ENCODE peak calls at places on chromosome 6, in ten cellular contexts. One of them, this sample, is unnamed.

GRCh38 chr6:32818867-32819266 is 2.1 kb upstream of the HLA-DOB start:
- DNase-seq in activated CD8-positive, alpha-beta memory T cell treated with anti-CD3 and anti-CD28 coated beads, Interleukin-2, amount 50 U/mL, for 4 hours: no peak
- DNase-seq in CD4-positive, CD25-positive, alpha-beta regulatory T cell: no peak
- DNase-seq in NCI-H460: no peak
- DNase-seq in NT2/D1: no peak
- DNase-seq in GM13977: no peak
- DNase-seq in T-helper 9 cell: no peak
- DNase-seq in AG04449: no peak
- DNase-seq in T-helper 1 cell: no peak
- DNase-seq in retina: no peak
- DNase-seq in this sample: no peak

GRCh38 chr6:31304683-31305082 is 32.8 kb upstream of the HLA-C start:
- DNase-seq in activated CD8-positive, alpha-beta memory T cell treated with anti-CD3 and anti-CD28 coated beads, Interleukin-2, amount 50 U/mL, for 4 hours: no peak
- DNase-seq in CD4-positive, CD25-positive, alpha-beta regulatory T cell: no peak
- DNase-seq in NCI-H460: no peak
- DNase-seq in NT2/D1: no peak
- DNase-seq in GM13977: no peak
- DNase-seq in T-helper 9 cell: no peak
- DNase-seq in AG04449: no peak
- DNase-seq in T-helper 1 cell: no peak
- DNase-seq in retina: no peak
- DNase-seq in this sample: no peak

GRCh38 chr6:33578588-33579011 is 1.5 kb downstream of the BAK1 start:
- DNase-seq in activated CD8-positive, alpha-beta memory T cell treated with anti-CD3 and anti-CD28 coated beads, Interleukin-2, amount 50 U/mL, for 4 hours: no peak
- DNase-seq in CD4-positive, CD25-positive, alpha-beta regulatory T cell: peak
- DNase-seq in NCI-H460: no peak
- DNase-seq in NT2/D1: no peak
- DNase-seq in GM13977: no peak
- DNase-seq in T-helper 9 cell: peak
- DNase-seq in AG04449: no peak
- DNase-seq in T-helper 1 cell: peak
- DNase-seq in retina: no peak
- DNase-seq in this sample: no peak

GRCh38 chr6:108165714-108166663 is at the start of gene NR2E1:
- DNase-seq in activated CD8-positive, alpha-beta memory T cell treated with anti-CD3 and anti-CD28 coated beads, Interleukin-2, amount 50 U/mL, for 4 hours: no peak
- DNase-seq in CD4-positive, CD25-positive, alpha-beta regulatory T cell: no peak
- DNase-seq in NCI-H460: no peak
- DNase-seq in NT2/D1: no peak
- DNase-seq in GM13977: no peak
- DNase-seq in T-helper 9 cell: no peak
- DNase-seq in AG04449: no peak
- DNase-seq in T-helper 1 cell: no peak
- DNase-seq in retina: peak
- DNase-seq in this sample: no peak

GRCh38 chr6:75788894-75789293 is 39.9 kb downstream of the MYO6 start:
- DNase-seq in activated CD8-positive, alpha-beta memory T cell treated with anti-CD3 and anti-CD28 coated beads, Interleukin-2, amount 50 U/mL, for 4 hours: no peak
- DNase-seq in CD4-positive, CD25-positive, alpha-beta regulatory T cell: no peak
- DNase-seq in NCI-H460: no peak
- DNase-seq in NT2/D1: no peak
- DNase-seq in GM13977: no peak
- DNase-seq in T-helper 9 cell: no peak
- DNase-seq in AG04449: no peak
- DNase-seq in T-helper 1 cell: no peak
- DNase-seq in retina: no peak
- DNase-seq in this sample: no peak

GRCh38 chr6:167849846-167850459 is 23.2 kb downstream of the AFDN start:
- DNase-seq in activated CD8-positive, alpha-beta memory T cell treated with anti-CD3 and anti-CD28 coated beads, Interleukin-2, amount 50 U/mL, for 4 hours: no peak
- DNase-seq in CD4-positive, CD25-positive, alpha-beta regulatory T cell: no peak
- DNase-seq in NCI-H460: no peak
- DNase-seq in NT2/D1: no peak
- DNase-seq in GM13977: no peak
- DNase-seq in T-helper 9 cell: no peak
- DNase-seq in AG04449: no peak
- DNase-seq in T-helper 1 cell: no peak
- DNase-seq in retina: no peak
- DNase-seq in this sample: no peak

GRCh38 chr6:37705239-37706051 is 7.8 kb upstream of the MDGA1 start:
- DNase-seq in activated CD8-positive, alpha-beta memory T cell treated with anti-CD3 and anti-CD28 coated beads, Interleukin-2, amount 50 U/mL, for 4 hours: peak
- DNase-seq in CD4-positive, CD25-positive, alpha-beta regulatory T cell: peak
- DNase-seq in NCI-H460: no peak
- DNase-seq in NT2/D1: peak
- DNase-seq in GM13977: peak
- DNase-seq in T-helper 9 cell: peak
- DNase-seq in AG04449: no peak
- DNase-seq in T-helper 1 cell: peak
- DNase-seq in retina: peak
- DNase-seq in this sample: peak

GRCh38 chr6:25083784-25084507 is 148.2 kb upstream of the RIPOR2 start:
- DNase-seq in activated CD8-positive, alpha-beta memory T cell treated with anti-CD3 and anti-CD28 coated beads, Interleukin-2, amount 50 U/mL, for 4 hours: no peak
- DNase-seq in CD4-positive, CD25-positive, alpha-beta regulatory T cell: no peak
- DNase-seq in NCI-H460: no peak
- DNase-seq in NT2/D1: no peak
- DNase-seq in GM13977: no peak
- DNase-seq in T-helper 9 cell: no peak
- DNase-seq in AG04449: no peak
- DNase-seq in T-helper 1 cell: no peak
- DNase-seq in retina: no peak
- DNase-seq in this sample: no peak

GRCh38 chr6:91634791-91635190 is 1047.9 kb upstream of the MAP3K7 start:
- DNase-seq in activated CD8-positive, alpha-beta memory T cell treated with anti-CD3 and anti-CD28 coated beads, Interleukin-2, amount 50 U/mL, for 4 hours: no peak
- DNase-seq in CD4-positive, CD25-positive, alpha-beta regulatory T cell: no peak
- DNase-seq in NCI-H460: no peak
- DNase-seq in NT2/D1: no peak
- DNase-seq in GM13977: no peak
- DNase-seq in T-helper 9 cell: no peak
- DNase-seq in AG04449: no peak
- DNase-seq in T-helper 1 cell: no peak
- DNase-seq in retina: no peak
- DNase-seq in this sample: no peak

GRCh38 chr6:37496951-37497885 is 2.5 kb downstream of the CCDC167 start:
- DNase-seq in activated CD8-positive, alpha-beta memory T cell treated with anti-CD3 and anti-CD28 coated beads, Interleukin-2, amount 50 U/mL, for 4 hours: no peak
- DNase-seq in CD4-positive, CD25-positive, alpha-beta regulatory T cell: no peak
- DNase-seq in NCI-H460: no peak
- DNase-seq in NT2/D1: no peak
- DNase-seq in GM13977: no peak
- DNase-seq in T-helper 9 cell: no peak
- DNase-seq in AG04449: no peak
- DNase-seq in T-helper 1 cell: no peak
- DNase-seq in retina: no peak
- DNase-seq in this sample: no peak

GRCh38 chr6:137824502-137824879 is 42.6 kb upstream of the TNFAIP3 start:
- DNase-seq in activated CD8-positive, alpha-beta memory T cell treated with anti-CD3 and anti-CD28 coated beads, Interleukin-2, amount 50 U/mL, for 4 hours: no peak
- DNase-seq in CD4-positive, CD25-positive, alpha-beta regulatory T cell: no peak
- DNase-seq in NCI-H460: no peak
- DNase-seq in NT2/D1: no peak
- DNase-seq in GM13977: no peak
- DNase-seq in T-helper 9 cell: no peak
- DNase-seq in AG04449: no peak
- DNase-seq in T-helper 1 cell: no peak
- DNase-seq in retina: no peak
- DNase-seq in this sample: no peak

GRCh38 chr6:95846652-95847051 is 169.1 kb upstream of the FUT9 start:
- DNase-seq in activated CD8-positive, alpha-beta memory T cell treated with anti-CD3 and anti-CD28 coated beads, Interleukin-2, amount 50 U/mL, for 4 hours: no peak
- DNase-seq in CD4-positive, CD25-positive, alpha-beta regulatory T cell: no peak
- DNase-seq in NCI-H460: no peak
- DNase-seq in NT2/D1: no peak
- DNase-seq in GM13977: no peak
- DNase-seq in T-helper 9 cell: no peak
- DNase-seq in AG04449: no peak
- DNase-seq in T-helper 1 cell: no peak
- DNase-seq in retina: no peak
- DNase-seq in this sample: no peak

GRCh38 chr6:1404713-1405098 is 15.3 kb downstream of the FOXF2 start:
- DNase-seq in activated CD8-positive, alpha-beta memory T cell treated with anti-CD3 and anti-CD28 coated beads, Interleukin-2, amount 50 U/mL, for 4 hours: no peak
- DNase-seq in CD4-positive, CD25-positive, alpha-beta regulatory T cell: no peak
- DNase-seq in NCI-H460: no peak
- DNase-seq in NT2/D1: no peak
- DNase-seq in GM13977: no peak
- DNase-seq in T-helper 9 cell: no peak
- DNase-seq in AG04449: no peak
- DNase-seq in T-helper 1 cell: no peak
- DNase-seq in retina: no peak
- DNase-seq in this sample: no peak

GRCh38 chr6:114167583-114168576 is 174.9 kb downstream of the HS3ST5 start:
- DNase-seq in activated CD8-positive, alpha-beta memory T cell treated with anti-CD3 and anti-CD28 coated beads, Interleukin-2, amount 50 U/mL, for 4 hours: no peak
- DNase-seq in CD4-positive, CD25-positive, alpha-beta regulatory T cell: no peak
- DNase-seq in NCI-H460: no peak
- DNase-seq in NT2/D1: no peak
- DNase-seq in GM13977: no peak
- DNase-seq in T-helper 9 cell: no peak
- DNase-seq in AG04449: no peak
- DNase-seq in T-helper 1 cell: no peak
- DNase-seq in retina: no peak
- DNase-seq in this sample: no peak